ENCODE peak calls at places on chromosomes 7 and 10, in five cellular contexts. Q is putamen, M is neural crest cell, C is IMR-90, N is HTR-8/SVneo. A is an unnamed sample.

GRCh38 chr10:124267231-124267885 is 151.4 kb downstream of the OAT start:
- DNase-seq in Q (no peak), M (no peak), C (no peak), N (no peak), A (no peak)

GRCh38 chr7:73567701-73568685 is 10.4 kb downstream of the TBL2 start:
- DNase-seq in Q (no peak), M (no peak), C (no peak), N (no peak), A (no peak)

GRCh38 chr10:52256832-52257691 is 57.0 kb upstream of the DKK1 start:
- DNase-seq in Q (no peak), M (no peak), C (peak; percentile 31), N (no peak), A (no peak)

GRCh38 chr7:29345590-29345989 is 151.0 kb downstream of the CHN2 start:
- DNase-seq in Q (peak; percentile 58), M (no peak), C (no peak), N (no peak), A (no peak)

GRCh38 chr7:87413951-87414381 is 61.5 kb downstream of the ABCB4 start:
- DNase-seq in Q (no peak), M (no peak), C (peak; percentile 84), N (no peak), A (peak; percentile 31)

GRCh38 chr10:87829986-87830732 is 12.1 kb upstream of the ATAD1 start:
- DNase-seq in Q (no peak), M (no peak), C (no peak), N (no peak), A (no peak)

GRCh38 chr7:151851160-151851751 is 25.7 kb downstream of the PRKAG2 start:
- DNase-seq in Q (no peak), M (no peak), C (no peak), N (no peak), A (no peak)

GRCh38 chr7:117495313-117495712 is 15.5 kb downstream of the CFTR start:
- DNase-seq in Q (no peak), M (no peak), C (no peak), N (no peak), A (no peak)

GRCh38 chr7:5507026-5507425 is 83.4 kb upstream of the TNRC18 start:
- DNase-seq in Q (no peak), M (no peak), C (no peak), N (no peak), A (no peak)

GRCh38 chr7:91248996-91249395 is 15.2 kb upstream of the FZD1 start:
- DNase-seq in Q (no peak), M (no peak), C (peak; percentile 22), N (no peak), A (no peak)

GRCh38 chr7:99001482-99002145 is 123.3 kb downstream of the TRRAP start:
- DNase-seq in Q (peak; percentile 50), M (no peak), C (no peak), N (no peak), A (peak; percentile 77)

GRCh38 chr7:113774182-113774807 is 144.5 kb downstream of the PPP1R3A start:
- DNase-seq in Q (peak; percentile 25), M (no peak), C (peak; percentile 62), N (peak; percentile 10), A (no peak)

GRCh38 chr7:108246227-108246837 is 116.2 kb upstream of the LAMB4 start:
- DNase-seq in Q (no peak), M (peak; percentile 28), C (peak; percentile 96), N (peak; percentile 5), A (peak; percentile 77)

GRCh38 chr10:5522913-5523560 is 1.7 kb upstream of the CALML3 start:
- DNase-seq in Q (no peak), M (no peak), C (no peak), N (no peak), A (no peak)

GRCh38 chr10:82228701-82229100 is 353.7 kb downstream of the NRG3 start:
- DNase-seq in Q (no peak), M (no peak), C (no peak), N (no peak), A (no peak)

GRCh38 chr7:7177044-7177517 is 5.3 kb upstream of the C1GALT1 start:
- DNase-seq in Q (no peak), M (no peak), C (peak; percentile 85), N (peak; percentile 61), A (peak; percentile 87)

GRCh38 chr7:102918865-102919264 is 6.1 kb downstream of the LRRC17 start:
- DNase-seq in Q (no peak), M (no peak), C (no peak), N (no peak), A (peak; percentile 77)

GRCh38 chr10:23453465-23453864 is 14.6 kb downstream of the OTUD1 start:
- DNase-seq in Q (no peak), M (no peak), C (no peak), N (no peak), A (no peak)

GRCh38 chr7:16318463-16318862 is 102.9 kb downstream of the CRPPA start:
- DNase-seq in Q (no peak), M (no peak), C (no peak), N (no peak), A (no peak)

GRCh38 chr10:61475449-61475873 is 22.3 kb upstream of the TMEM26 start:
- DNase-seq in Q (no peak), M (no peak), C (peak; percentile 66), N (peak; percentile 61), A (no peak)

GRCh38 chr10:70272925-70273316 is 10.9 kb downstream of the NPFFR1 start:
- DNase-seq in Q (no peak), M (no peak), C (peak; percentile 41), N (peak; percentile 25), A (no peak)

GRCh38 chr10:102675151-102675886 is 31.0 kb downstream of the TRIM8 start:
- DNase-seq in Q (no peak), M (peak; percentile 37), C (no peak), N (no peak), A (no peak)

GRCh38 chr10:70927221-70927943 is 39.0 kb upstream of the PCBD1 start:
- DNase-seq in Q (no peak), M (no peak), C (peak; percentile 19), N (no peak), A (no peak)

GRCh38 chr10:101611506-101611905 is 23.4 kb downstream of the DPCD start:
- DNase-seq in Q (no peak), M (no peak), C (peak; percentile 47), N (no peak), A (no peak)

GRCh38 chr7:11130012-11130411 is 156.3 kb downstream of the PHF14 start:
- DNase-seq in Q (no peak), M (no peak), C (peak; percentile 95), N (peak; percentile 28), A (no peak)

A was measured in SJSA1.